ENCODE peak calls at places on chromosomes 2 and 18, in eight cellular contexts. One of them, this sample, is unnamed.

GRCh38 chr2:9112079-9112721 is 94.4 kb upstream of the ASAP2 start:
- DNase-seq in RPMI7951: peak
- DNase-seq in AG20443: peak
- DNase-seq in left lung: peak
- DNase-seq in suprapubic skin: no peak
- DNase-seq in T-helper 1 cell: no peak
- DNase-seq in GM23248: peak
- DNase-seq in activated T-cell treated with anti-CD3 and anti-CD28 coated beads for 24 hours: no peak
- DNase-seq in this sample: peak

GRCh38 chr2:36451512-36451911 is 95.9 kb downstream of the CRIM1 start:
- DNase-seq in left lung: no peak
- DNase-seq in GM23248: no peak
- DNase-seq in suprapubic skin: no peak
- DNase-seq in T-helper 1 cell: no peak
- DNase-seq in activated T-cell treated with anti-CD3 and anti-CD28 coated beads for 24 hours: no peak
- DNase-seq in AG20443: no peak
- DNase-seq in RPMI7951: peak
- DNase-seq in this sample: no peak

GRCh38 chr2:206728277-206729199 is 10.3 kb upstream of the DYTN start:
- DNase-seq in AG20443: no peak
- DNase-seq in T-helper 1 cell: no peak
- DNase-seq in activated T-cell treated with anti-CD3 and anti-CD28 coated beads for 24 hours: no peak
- DNase-seq in GM23248: peak
- DNase-seq in left lung: no peak
- DNase-seq in suprapubic skin: no peak
- DNase-seq in RPMI7951: peak
- DNase-seq in this sample: no peak

GRCh38 chr2:11388262-11389047 is 44.0 kb upstream of the ROCK2 start:
- DNase-seq in GM23248: no peak
- DNase-seq in suprapubic skin: no peak
- DNase-seq in T-helper 1 cell: no peak
- DNase-seq in left lung: no peak
- DNase-seq in activated T-cell treated with anti-CD3 and anti-CD28 coated beads for 24 hours: no peak
- DNase-seq in RPMI7951: no peak
- DNase-seq in AG20443: no peak
- DNase-seq in this sample: no peak

GRCh38 chr2:3485166-3485565 is 34.2 kb downstream of the ADI1 start:
- DNase-seq in left lung: no peak
- DNase-seq in suprapubic skin: peak
- DNase-seq in AG20443: no peak
- DNase-seq in T-helper 1 cell: no peak
- DNase-seq in RPMI7951: no peak
- DNase-seq in GM23248: no peak
- DNase-seq in activated T-cell treated with anti-CD3 and anti-CD28 coated beads for 24 hours: no peak
- DNase-seq in this sample: no peak

GRCh38 chr2:102027036-102027702 is 35.4 kb downstream of the IL1R2 start:
- DNase-seq in RPMI7951: peak
- DNase-seq in suprapubic skin: no peak
- DNase-seq in activated T-cell treated with anti-CD3 and anti-CD28 coated beads for 24 hours: no peak
- DNase-seq in AG20443: peak
- DNase-seq in T-helper 1 cell: no peak
- DNase-seq in left lung: no peak
- DNase-seq in GM23248: peak
- DNase-seq in this sample: no peak

GRCh38 chr2:15792331-15792730 is 148.0 kb upstream of the MYCN start:
- DNase-seq in activated T-cell treated with anti-CD3 and anti-CD28 coated beads for 24 hours: no peak
- DNase-seq in T-helper 1 cell: no peak
- DNase-seq in left lung: no peak
- DNase-seq in GM23248: no peak
- DNase-seq in suprapubic skin: no peak
- DNase-seq in AG20443: no peak
- DNase-seq in RPMI7951: no peak
- DNase-seq in this sample: no peak

GRCh38 chr2:160472839-160473251 is 20.8 kb downstream of the RBMS1 start:
- DNase-seq in RPMI7951: peak
- DNase-seq in left lung: no peak
- DNase-seq in T-helper 1 cell: no peak
- DNase-seq in suprapubic skin: no peak
- DNase-seq in GM23248: no peak
- DNase-seq in activated T-cell treated with anti-CD3 and anti-CD28 coated beads for 24 hours: no peak
- DNase-seq in AG20443: no peak
- DNase-seq in this sample: no peak

GRCh38 chr2:238091426-238092060 is 8.6 kb upstream of the ESPNL start:
- DNase-seq in GM23248: no peak
- DNase-seq in AG20443: no peak
- DNase-seq in RPMI7951: no peak
- DNase-seq in T-helper 1 cell: no peak
- DNase-seq in activated T-cell treated with anti-CD3 and anti-CD28 coated beads for 24 hours: no peak
- DNase-seq in left lung: no peak
- DNase-seq in suprapubic skin: no peak
- DNase-seq in this sample: no peak

GRCh38 chr2:132977812-132978529 is 308.0 kb upstream of the LYPD1 start:
- DNase-seq in left lung: no peak
- DNase-seq in T-helper 1 cell: no peak
- DNase-seq in RPMI7951: peak
- DNase-seq in activated T-cell treated with anti-CD3 and anti-CD28 coated beads for 24 hours: no peak
- DNase-seq in GM23248: peak
- DNase-seq in suprapubic skin: no peak
- DNase-seq in AG20443: peak
- DNase-seq in this sample: no peak

GRCh38 chr2:190512539-190513095 is 21.9 kb downstream of the NEMP2 start:
- DNase-seq in left lung: no peak
- DNase-seq in AG20443: no peak
- DNase-seq in activated T-cell treated with anti-CD3 and anti-CD28 coated beads for 24 hours: no peak
- DNase-seq in GM23248: no peak
- DNase-seq in T-helper 1 cell: no peak
- DNase-seq in suprapubic skin: no peak
- DNase-seq in RPMI7951: peak
- DNase-seq in this sample: no peak

GRCh38 chr2:55014962-55015939 is 35.0 kb downstream of the RTN4 start:
- DNase-seq in RPMI7951: peak
- DNase-seq in AG20443: peak
- DNase-seq in suprapubic skin: no peak
- DNase-seq in T-helper 1 cell: peak
- DNase-seq in GM23248: peak
- DNase-seq in left lung: no peak
- DNase-seq in activated T-cell treated with anti-CD3 and anti-CD28 coated beads for 24 hours: no peak
- DNase-seq in this sample: no peak

GRCh38 chr2:96884299-96885156 is 14.6 kb upstream of the SEMA4C start:
- DNase-seq in T-helper 1 cell: no peak
- DNase-seq in RPMI7951: no peak
- DNase-seq in suprapubic skin: no peak
- DNase-seq in left lung: no peak
- DNase-seq in activated T-cell treated with anti-CD3 and anti-CD28 coated beads for 24 hours: no peak
- DNase-seq in AG20443: no peak
- DNase-seq in GM23248: no peak
- DNase-seq in this sample: no peak

GRCh38 chr2:53512071-53512841 is 255.3 kb upstream of the CHAC2 start:
- DNase-seq in RPMI7951: peak
- DNase-seq in GM23248: peak
- DNase-seq in suprapubic skin: no peak
- DNase-seq in left lung: no peak
- DNase-seq in T-helper 1 cell: no peak
- DNase-seq in AG20443: peak
- DNase-seq in activated T-cell treated with anti-CD3 and anti-CD28 coated beads for 24 hours: no peak
- DNase-seq in this sample: no peak

GRCh38 chr2:199459286-199460100 is 1.8 kb upstream of the SATB2 start:
- DNase-seq in AG20443: peak
- DNase-seq in RPMI7951: peak
- DNase-seq in left lung: peak
- DNase-seq in suprapubic skin: peak
- DNase-seq in GM23248: peak
- DNase-seq in activated T-cell treated with anti-CD3 and anti-CD28 coated beads for 24 hours: peak
- DNase-seq in T-helper 1 cell: peak
- DNase-seq in this sample: peak

GRCh38 chr2:134676960-134677359 is 41.8 kb downstream of the TMEM163 start:
- DNase-seq in RPMI7951: no peak
- DNase-seq in suprapubic skin: no peak
- DNase-seq in T-helper 1 cell: no peak
- DNase-seq in activated T-cell treated with anti-CD3 and anti-CD28 coated beads for 24 hours: no peak
- DNase-seq in AG20443: no peak
- DNase-seq in left lung: no peak
- DNase-seq in GM23248: no peak
- DNase-seq in this sample: no peak

GRCh38 chr18:57002627-57003026 is 144.3 kb upstream of the BOD1L2 start:
- DNase-seq in T-helper 1 cell: no peak
- DNase-seq in left lung: no peak
- DNase-seq in RPMI7951: no peak
- DNase-seq in AG20443: no peak
- DNase-seq in GM23248: no peak
- DNase-seq in suprapubic skin: no peak
- DNase-seq in activated T-cell treated with anti-CD3 and anti-CD28 coated beads for 24 hours: no peak
- DNase-seq in this sample: no peak

GRCh38 chr2:189297446-189297845 is 117.9 kb upstream of the COL5A2 start:
- DNase-seq in activated T-cell treated with anti-CD3 and anti-CD28 coated beads for 24 hours: no peak
- DNase-seq in T-helper 1 cell: no peak
- DNase-seq in RPMI7951: peak
- DNase-seq in GM23248: peak
- DNase-seq in AG20443: no peak
- DNase-seq in suprapubic skin: no peak
- DNase-seq in left lung: no peak
- DNase-seq in this sample: no peak

GRCh38 chr2:39730276-39730675 is 48.8 kb downstream of the THUMPD2 start:
- DNase-seq in AG20443: no peak
- DNase-seq in left lung: no peak
- DNase-seq in RPMI7951: no peak
- DNase-seq in activated T-cell treated with anti-CD3 and anti-CD28 coated beads for 24 hours: no peak
- DNase-seq in T-helper 1 cell: no peak
- DNase-seq in GM23248: no peak
- DNase-seq in suprapubic skin: no peak
- DNase-seq in this sample: no peak

GRCh38 chr2:150319632-150320555 is 167.6 kb downstream of the RND3 start:
- DNase-seq in suprapubic skin: no peak
- DNase-seq in AG20443: no peak
- DNase-seq in RPMI7951: no peak
- DNase-seq in left lung: no peak
- DNase-seq in T-helper 1 cell: no peak
- DNase-seq in GM23248: no peak
- DNase-seq in activated T-cell treated with anti-CD3 and anti-CD28 coated beads for 24 hours: no peak
- DNase-seq in this sample: no peak

GRCh38 chr2:134668821-134669220 is 50.0 kb downstream of the TMEM163 start:
- DNase-seq in activated T-cell treated with anti-CD3 and anti-CD28 coated beads for 24 hours: peak
- DNase-seq in T-helper 1 cell: peak
- DNase-seq in left lung: peak
- DNase-seq in suprapubic skin: no peak
- DNase-seq in RPMI7951: peak
- DNase-seq in GM23248: no peak
- DNase-seq in AG20443: no peak
- DNase-seq in this sample: no peak

GRCh38 chr18:54162431-54162830 is 62.0 kb downstream of the MBD2 start:
- DNase-seq in suprapubic skin: no peak
- DNase-seq in T-helper 1 cell: no peak
- DNase-seq in AG20443: peak
- DNase-seq in left lung: no peak
- DNase-seq in activated T-cell treated with anti-CD3 and anti-CD28 coated beads for 24 hours: no peak
- DNase-seq in RPMI7951: peak
- DNase-seq in GM23248: peak
- DNase-seq in this sample: no peak

GRCh38 chr2:197889041-197889440 is 84.6 kb downstream of the PLCL1 start:
- DNase-seq in AG20443: peak
- DNase-seq in suprapubic skin: no peak
- DNase-seq in activated T-cell treated with anti-CD3 and anti-CD28 coated beads for 24 hours: peak
- DNase-seq in T-helper 1 cell: peak
- DNase-seq in left lung: no peak
- DNase-seq in RPMI7951: peak
- DNase-seq in GM23248: peak
- DNase-seq in this sample: no peak

GRCh38 chr2:10301946-10302478 is 692 bp upstream of the HPCAL1 start:
- DNase-seq in suprapubic skin: no peak
- DNase-seq in T-helper 1 cell: peak
- DNase-seq in activated T-cell treated with anti-CD3 and anti-CD28 coated beads for 24 hours: no peak
- DNase-seq in left lung: no peak
- DNase-seq in RPMI7951: no peak
- DNase-seq in GM23248: no peak
- DNase-seq in AG20443: no peak
- DNase-seq in this sample: no peak

GRCh38 chr2:219099319-219099718 is 38.6 kb upstream of the IHH start:
- DNase-seq in left lung: no peak
- DNase-seq in AG20443: peak
- DNase-seq in T-helper 1 cell: no peak
- DNase-seq in activated T-cell treated with anti-CD3 and anti-CD28 coated beads for 24 hours: no peak
- DNase-seq in GM23248: peak
- DNase-seq in suprapubic skin: no peak
- DNase-seq in RPMI7951: peak
- DNase-seq in this sample: no peak

GRCh38 chr2:12577567-12577966 is 139.2 kb upstream of the TRIB2 start:
- DNase-seq in GM23248: no peak
- DNase-seq in RPMI7951: no peak
- DNase-seq in T-helper 1 cell: no peak
- DNase-seq in suprapubic skin: no peak
- DNase-seq in activated T-cell treated with anti-CD3 and anti-CD28 coated beads for 24 hours: no peak
- DNase-seq in AG20443: no peak
- DNase-seq in left lung: no peak
- DNase-seq in this sample: no peak

GRCh38 chr2:740446-741293 is 63.5 kb upstream of the TMEM18 start:
- DNase-seq in left lung: peak
- DNase-seq in activated T-cell treated with anti-CD3 and anti-CD28 coated beads for 24 hours: peak
- DNase-seq in GM23248: peak
- DNase-seq in RPMI7951: peak
- DNase-seq in T-helper 1 cell: peak
- DNase-seq in suprapubic skin: peak
- DNase-seq in AG20443: peak
- DNase-seq in this sample: peak

GRCh38 chr2:27735263-27735904 is 36.1 kb upstream of the MRPL33 start:
- DNase-seq in suprapubic skin: peak
- DNase-seq in GM23248: peak
- DNase-seq in left lung: peak
- DNase-seq in RPMI7951: peak
- DNase-seq in T-helper 1 cell: peak
- DNase-seq in activated T-cell treated with anti-CD3 and anti-CD28 coated beads for 24 hours: peak
- DNase-seq in AG20443: peak
- DNase-seq in this sample: peak

GRCh38 chr2:47086054-47086471 is 69.0 kb downstream of the STPG4 start:
- DNase-seq in left lung: no peak
- DNase-seq in T-helper 1 cell: no peak
- DNase-seq in activated T-cell treated with anti-CD3 and anti-CD28 coated beads for 24 hours: no peak
- DNase-seq in GM23248: no peak
- DNase-seq in suprapubic skin: no peak
- DNase-seq in RPMI7951: no peak
- DNase-seq in AG20443: no peak
- DNase-seq in this sample: no peak

GRCh38 chr18:3689091-3689490 is 239.1 kb downstream of the TGIF1 start:
- DNase-seq in AG20443: no peak
- DNase-seq in GM23248: no peak
- DNase-seq in RPMI7951: peak
- DNase-seq in suprapubic skin: no peak
- DNase-seq in left lung: no peak
- DNase-seq in T-helper 1 cell: no peak
- DNase-seq in activated T-cell treated with anti-CD3 and anti-CD28 coated beads for 24 hours: no peak
- DNase-seq in this sample: no peak